ENCODE peak calls at places on chromosome 16, in four cellular contexts. B is spleen, Q is transverse colon, F is prostate gland. Z is an unnamed sample.

GRCh38 chr16:69306031-69306430 is 5.1 kb upstream of the VPS4A start:
- DNase-seq in B (no peak), Q (no peak), F (no peak), Z (no peak)

GRCh38 chr16:3020247-3020603 is at the start of gene TNFRSF12A:
- DNase-seq in B (peak; percentile 94), Q (peak; percentile 83), F (peak; percentile 63), Z (peak; percentile 76)

GRCh38 chr16:85327731-85328664 is 215.7 kb upstream of the CIBAR2 start:
- DNase-seq in B (no peak), Q (no peak), F (no peak), Z (no peak)

GRCh38 chr16:69064164-69064563 is 41.3 kb upstream of the HAS3 start:
- DNase-seq in B (no peak), Q (no peak), F (no peak), Z (no peak)

GRCh38 chr16:49608095-49608494 is 234.5 kb downstream of the C16orf78 start:
- DNase-seq in B (no peak), Q (no peak), F (no peak), Z (no peak)

GRCh38 chr16:21167360-21167759 is 8.9 kb downstream of the LDAF1 start:
- DNase-seq in B (no peak), Q (no peak), F (no peak), Z (no peak)

GRCh38 chr16:64791756-64792155 is 330.1 kb downstream of the CDH11 start:
- DNase-seq in B (no peak), Q (no peak), F (no peak), Z (no peak)

GRCh38 chr16:53968896-53969295 is 264.9 kb downstream of the FTO start:
- DNase-seq in B (no peak), Q (no peak), F (no peak), Z (no peak)

GRCh38 chr16:89422905-89423630 is 67.3 kb downstream of the ANKRD11 start:
- DNase-seq in B (no peak), Q (no peak), F (no peak), Z (no peak)

GRCh38 chr16:2748757-2749455 is 3.5 kb upstream of the SRRM2 start:
- DNase-seq in B (peak; percentile 46), Q (no peak), F (no peak), Z (no peak)

GRCh38 chr16:88503771-88504488 is 50.9 kb downstream of the ZFPM1 start:
- DNase-seq in B (no peak), Q (no peak), F (no peak), Z (no peak)

GRCh38 chr16:6828690-6829089 is 504.0 kb upstream of the RBFOX1 start:
- DNase-seq in B (no peak), Q (no peak), F (no peak), Z (no peak)

GRCh38 chr16:55559233-55559632 is 7.3 kb upstream of the CAPNS2 start:
- DNase-seq in B (no peak), Q (no peak), F (peak; percentile 63), Z (no peak)

GRCh38 chr16:85348065-85348840 is 236.0 kb upstream of the CIBAR2 start:
- DNase-seq in B (no peak), Q (no peak), F (no peak), Z (no peak)

GRCh38 chr16:88340755-88341150 is 42.0 kb upstream of the ZNF469 start:
- DNase-seq in B (no peak), Q (no peak), F (no peak), Z (no peak)

GRCh38 chr16:69179255-69180010 is 7.5 kb upstream of the SNTB2 start:
- DNase-seq in B (no peak), Q (peak; percentile 83), F (peak; percentile 88), Z (peak; percentile 89)

GRCh38 chr16:89779917-89780316 is 36.5 kb downstream of the FANCA start:
- DNase-seq in B (no peak), Q (no peak), F (no peak), Z (no peak)

GRCh38 chr16:87295259-87295658 is 21.9 kb downstream of the C16orf95 start:
- DNase-seq in B (no peak), Q (no peak), F (no peak), Z (no peak)

GRCh38 chr16:56343661-56344517 is 81.5 kb downstream of the AMFR start:
- DNase-seq in B (no peak), Q (no peak), F (no peak), Z (no peak)

GRCh38 chr16:58339452-58339938 is 44.7 kb upstream of the PRSS54 start:
- DNase-seq in B (no peak), Q (no peak), F (no peak), Z (no peak)

GRCh38 chr16:19840524-19841110 is 44.0 kb downstream of the GPRC5B start:
- DNase-seq in B (no peak), Q (no peak), F (no peak), Z (no peak)

GRCh38 chr16:20851601-20852000 is 45.3 kb downstream of the REXO5 start:
- DNase-seq in B (no peak), Q (peak; percentile 66), F (peak; percentile 86), Z (peak; percentile 66)

GRCh38 chr16:22297871-22298733 is 893 bp downstream of the POLR3E start:
- DNase-seq in B (peak; percentile 78), Q (peak; percentile 64), F (peak; percentile 51), Z (no peak)

GRCh38 chr16:68273459-68273858 is 9.1 kb downstream of the SLC7A6 start:
- DNase-seq in B (no peak), Q (no peak), F (no peak), Z (no peak)

GRCh38 chr16:68636064-68636551 is 9.0 kb upstream of the CDH3 start:
- DNase-seq in B (no peak), Q (no peak), F (peak; percentile 37), Z (peak; percentile 78)

GRCh38 chr16:47939690-47940089 is 216.1 kb downstream of the ABCC12 start:
- DNase-seq in B (no peak), Q (no peak), F (no peak), Z (no peak)

GRCh38 chr16:89343501-89344291 is 126.2 kb downstream of the ZNF778 start:
- DNase-seq in B (no peak), Q (peak; percentile 40), F (no peak), Z (no peak)

GRCh38 chr16:55176901-55177300 is 147.1 kb upstream of the IRX6 start:
- DNase-seq in B (no peak), Q (no peak), F (no peak), Z (no peak)

GRCh38 chr16:52528393-52529080 is 18.4 kb downstream of the TOX3 start:
- DNase-seq in B (no peak), Q (no peak), F (no peak), Z (no peak)

GRCh38 chr16:29841631-29842030 is 21.4 kb downstream of the MVP start:
- DNase-seq in B (no peak), Q (no peak), F (no peak), Z (no peak)

GRCh38 chr16:57262841-57263584 is 18.0 kb downstream of the ARL2BP start:
- DNase-seq in B (peak; percentile 64), Q (no peak), F (no peak), Z (peak; percentile 47)

GRCh38 chr16:88686062-88686438 is 257 bp downstream of the SNAI3 start:
- DNase-seq in B (peak; percentile 92), Q (peak; percentile 64), F (no peak), Z (no peak)

GRCh38 chr16:27287051-27287811 is 18.7 kb upstream of the NSMCE1 start:
- DNase-seq in B (no peak), Q (no peak), F (no peak), Z (no peak)

GRCh38 chr16:17469011-17469741 is 1.6 kb downstream of the XYLT1 start:
- DNase-seq in B (peak; percentile 70), Q (peak; percentile 20), F (no peak), Z (no peak)

GRCh38 chr16:11296706-11297491 is 15.8 kb upstream of the PRM1 start:
- DNase-seq in B (no peak), Q (no peak), F (peak; percentile 85), Z (no peak)

GRCh38 chr16:61555718-61556441 is 480.4 kb downstream of the CDH8 start:
- DNase-seq in B (peak; percentile 49), Q (no peak), F (no peak), Z (no peak)

GRCh38 chr16:67935402-67936123 is 1.1 kb downstream of the PSMB10 start:
- DNase-seq in B (peak; percentile 99), Q (peak; percentile 98), F (peak; percentile 98), Z (peak; percentile 95)

GRCh38 chr16:66523861-66524354 is 26.0 kb downstream of the TK2 start:
- DNase-seq in B (peak; percentile 79), Q (peak; percentile 56), F (no peak), Z (no peak)

DNA sequence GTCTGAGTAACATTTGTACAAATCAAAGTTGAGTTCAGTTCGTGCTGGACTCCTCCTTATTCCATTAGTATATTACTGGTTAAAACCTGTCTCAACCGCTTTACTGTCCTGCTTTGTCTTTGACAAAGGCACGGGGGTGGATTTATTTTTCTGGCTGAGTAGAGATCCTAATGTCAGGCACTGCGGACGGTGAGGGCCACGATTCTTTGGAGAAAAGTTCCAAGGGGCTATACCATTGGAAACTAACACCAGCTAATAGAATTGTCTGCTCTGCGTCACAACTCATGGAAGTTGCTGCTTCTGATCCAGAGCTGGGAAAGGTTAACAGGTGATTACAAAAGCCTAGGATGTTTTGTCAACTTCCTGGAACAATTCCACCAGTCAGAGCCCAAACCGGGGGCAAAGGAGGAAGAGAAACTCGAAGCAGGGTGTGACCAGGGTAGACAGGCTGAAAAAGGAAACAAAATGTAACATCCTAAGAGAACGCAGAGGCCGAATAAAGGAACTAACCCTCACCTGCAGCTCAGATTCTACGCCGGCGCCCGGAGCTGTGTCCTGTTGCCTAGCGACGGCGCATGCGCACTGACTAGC is 12.4 kb downstream of the TAT start:
- DNase-seq in B (no peak), Q (no peak), F (no peak), Z (peak; percentile 19)
- TF ChIP-seq POLR2AphosphoS5 in B (no peak), Q (no peak), F (no peak), Z (no peak)

DNA sequence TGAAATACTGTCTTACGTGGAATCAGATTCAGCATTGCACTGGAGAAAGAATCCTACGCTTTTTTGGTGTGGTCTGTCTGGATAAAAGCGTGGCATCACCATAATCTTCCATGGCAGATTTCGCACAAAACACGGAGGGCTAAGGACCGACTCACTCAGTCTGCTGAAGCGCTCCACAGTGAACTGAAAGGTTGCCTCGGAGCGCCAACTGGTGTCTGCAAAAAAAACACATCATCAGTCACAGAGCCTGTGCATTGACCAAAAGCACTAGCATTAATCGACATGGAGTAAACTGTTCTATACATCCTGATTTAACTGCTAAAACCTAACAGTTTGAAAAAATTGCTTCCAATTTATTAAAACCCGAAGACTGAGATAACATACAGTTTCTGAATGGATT is 40.5 kb downstream of the USP7 start:
- DNase-seq in B (no peak), Q (no peak), F (no peak), Z (no peak)
- H3K36me3 ChIP-seq in B (peaks cover 100% of the 10 kb centered on the region), Q (no peaks in the 10 kb centered on the region), F (no peaks in the 10 kb centered on the region), Z (peaks cover 7% of the 10 kb centered on the region)

GRCh38 chr16:83913234-83913633 is 14.3 kb downstream of the MLYCD start:
- DNase-seq in B (no peak), Q (no peak), F (no peak), Z (no peak)
- H3K27ac ChIP-seq in B (no peak overlapping the region), Q (no peak overlapping the region), F (no peak overlapping the region), Z (no peak overlapping the region)

GRCh38 chr16:4323071-4323844 is 7.4 kb downstream of the GLIS2 start:
- DNase-seq in B (no peak), Q (no peak), F (peak; percentile 48), Z (no peak)
- TF ChIP-seq POLR2AphosphoS5 in B (peak; percentile 25), Q (no peak), F (peak; percentile 21), Z (no peak)

GRCh38 chr16:23482778-23483177 is 27.5 kb downstream of the GGA2 start:
- DNase-seq in B (peak; percentile 80), Q (no peak), F (no peak), Z (no peak)
- H3K36me3 ChIP-seq in B (peaks cover 100% of the 10 kb centered on the region), Q (no peaks in the 10 kb centered on the region), F (peaks cover 27% of the 10 kb centered on the region), Z (peaks cover 11% of the 10 kb centered on the region)

Z was measured in breast epithelium.